ENCODE peak calls at places on chromosomes 5 and 9, in five cellular contexts. S, T, E, C and A are unnamed samples.

GRCh38 chr9:38622083-38622674 is 1.8 kb upstream of the ANKRD18A start:
- DNase-seq in T (no peak), S (no peak), E (no peak), C (no peak), A (peak)

GRCh38 chr9:124315856-124316255 is 58.1 kb downstream of the NEK6 start:
- DNase-seq in S (no peak), E (no peak), T (no peak), C (no peak), A (no peak)

GRCh38 chr9:128593856-128594255 is 41.5 kb downstream of the SPTAN1 start:
- DNase-seq in E (no peak), T (no peak), S (no peak), C (no peak), A (no peak)

GRCh38 chr5:149694007-149694406 is 36.1 kb upstream of the PPARGC1B start:
- DNase-seq in S (peak), T (no peak), E (no peak), C (no peak), A (no peak)

GRCh38 chr5:73820321-73820720 is 194.3 kb downstream of the ARHGEF28 start:
- DNase-seq in T (no peak), C (no peak), E (no peak), S (no peak), A (no peak)

GRCh38 chr5:1883120-1883924 is 597 bp upstream of the IRX4 start:
- DNase-seq in C (no peak), S (no peak), T (no peak), E (peak), A (no peak)

GRCh38 chr5:132493241-132493640 is 2.7 kb upstream of the IRF1 start:
- DNase-seq in T (no peak), C (no peak), E (no peak), S (no peak), A (no peak)

GRCh38 chr5:176388003-176388340 is 426 bp downstream of the NOP16 start:
- DNase-seq in C (no peak), S (no peak), T (no peak), E (no peak), A (peak)

GRCh38 chr5:15783734-15784133 is 283.8 kb downstream of the FBXL7 start:
- DNase-seq in C (no peak), S (no peak), T (no peak), E (no peak), A (no peak)

GRCh38 chr5:132184588-132184987 is 43.1 kb downstream of the P4HA2 start:
- DNase-seq in C (no peak), E (no peak), T (no peak), S (no peak), A (no peak)

GRCh38 chr5:177452688-177453638 is 6.3 kb downstream of the PRR7 start:
- DNase-seq in T (no peak), E (no peak), S (peak), C (no peak), A (no peak)

GRCh38 chr9:127144670-127145458 is 22.4 kb upstream of the ANGPTL2 start:
- DNase-seq in E (no peak), T (no peak), C (no peak), S (no peak), A (no peak)

GRCh38 chr5:56838409-56839039 is 23.2 kb downstream of the MAP3K1 start:
- DNase-seq in S (peak), T (peak), E (peak), C (no peak), A (no peak)